ENCODE peak calls at places on chromosomes 13 and 19, in nine cellular contexts. One of them, this sample, is unnamed.

GRCh38 chr13:99865420-99865930 is 106.1 kb downstream of the ZIC5 start:
- DNase-seq in cardiac fibroblast: no peak
- DNase-seq in HTR-8/SVneo: no peak
- DNase-seq in activated CD4-positive, alpha-beta T cell treated with anti-CD3 and anti-CD28 coated beads for 48 hours: no peak
- DNase-seq in Peyer's patch: no peak
- DNase-seq in stimulated activated CD4-positive, alpha-beta T cell treated with anti-CD3 and anti-CD28 coated beads, TNF-alpha, amount 100 ng/mL, for 1 hour: no peak
- DNase-seq in RPMI8226: no peak
- DNase-seq in activated T-cell treated with anti-CD3 and anti-CD28 coated beads, Interleukin-2, amount 50 U/mL, for 4 hours: no peak
- DNase-seq in central memory CD4-positive, alpha-beta T cell: no peak
- DNase-seq in this sample: no peak

GRCh38 chr19:37654525-37654832 is 786 bp downstream of the ZFP30 start:
- DNase-seq in cardiac fibroblast: peak
- DNase-seq in HTR-8/SVneo: no peak
- DNase-seq in activated CD4-positive, alpha-beta T cell treated with anti-CD3 and anti-CD28 coated beads for 48 hours: no peak
- DNase-seq in Peyer's patch: no peak
- DNase-seq in stimulated activated CD4-positive, alpha-beta T cell treated with anti-CD3 and anti-CD28 coated beads, TNF-alpha, amount 100 ng/mL, for 1 hour: no peak
- DNase-seq in RPMI8226: no peak
- DNase-seq in activated T-cell treated with anti-CD3 and anti-CD28 coated beads, Interleukin-2, amount 50 U/mL, for 4 hours: no peak
- DNase-seq in central memory CD4-positive, alpha-beta T cell: no peak
- DNase-seq in this sample: no peak

GRCh38 chr13:36251528-36251927 is 37.2 kb upstream of the SOHLH2 start:
- DNase-seq in cardiac fibroblast: peak
- DNase-seq in HTR-8/SVneo: no peak
- DNase-seq in activated CD4-positive, alpha-beta T cell treated with anti-CD3 and anti-CD28 coated beads for 48 hours: no peak
- DNase-seq in Peyer's patch: no peak
- DNase-seq in stimulated activated CD4-positive, alpha-beta T cell treated with anti-CD3 and anti-CD28 coated beads, TNF-alpha, amount 100 ng/mL, for 1 hour: no peak
- DNase-seq in RPMI8226: no peak
- DNase-seq in activated T-cell treated with anti-CD3 and anti-CD28 coated beads, Interleukin-2, amount 50 U/mL, for 4 hours: no peak
- DNase-seq in central memory CD4-positive, alpha-beta T cell: no peak
- DNase-seq in this sample: no peak

GRCh38 chr13:20190481-20191310 is 2.0 kb downstream of the GJB2 start:
- DNase-seq in cardiac fibroblast: peak
- DNase-seq in HTR-8/SVneo: no peak
- DNase-seq in activated CD4-positive, alpha-beta T cell treated with anti-CD3 and anti-CD28 coated beads for 48 hours: no peak
- DNase-seq in Peyer's patch: no peak
- DNase-seq in stimulated activated CD4-positive, alpha-beta T cell treated with anti-CD3 and anti-CD28 coated beads, TNF-alpha, amount 100 ng/mL, for 1 hour: no peak
- DNase-seq in RPMI8226: no peak
- DNase-seq in activated T-cell treated with anti-CD3 and anti-CD28 coated beads, Interleukin-2, amount 50 U/mL, for 4 hours: no peak
- DNase-seq in central memory CD4-positive, alpha-beta T cell: no peak
- DNase-seq in this sample: no peak

GRCh38 chr13:46796515-46797467 is at the start of gene ESD:
- DNase-seq in cardiac fibroblast: peak
- DNase-seq in HTR-8/SVneo: peak
- DNase-seq in activated CD4-positive, alpha-beta T cell treated with anti-CD3 and anti-CD28 coated beads for 48 hours: peak
- DNase-seq in Peyer's patch: peak
- DNase-seq in stimulated activated CD4-positive, alpha-beta T cell treated with anti-CD3 and anti-CD28 coated beads, TNF-alpha, amount 100 ng/mL, for 1 hour: peak
- DNase-seq in RPMI8226: peak
- DNase-seq in activated T-cell treated with anti-CD3 and anti-CD28 coated beads, Interleukin-2, amount 50 U/mL, for 4 hours: peak
- DNase-seq in central memory CD4-positive, alpha-beta T cell: peak
- DNase-seq in this sample: peak

GRCh38 chr19:2573916-2574315 is 98.0 kb downstream of the GADD45B start:
- DNase-seq in cardiac fibroblast: no peak
- DNase-seq in HTR-8/SVneo: no peak
- DNase-seq in activated CD4-positive, alpha-beta T cell treated with anti-CD3 and anti-CD28 coated beads for 48 hours: no peak
- DNase-seq in Peyer's patch: no peak
- DNase-seq in stimulated activated CD4-positive, alpha-beta T cell treated with anti-CD3 and anti-CD28 coated beads, TNF-alpha, amount 100 ng/mL, for 1 hour: no peak
- DNase-seq in RPMI8226: no peak
- DNase-seq in activated T-cell treated with anti-CD3 and anti-CD28 coated beads, Interleukin-2, amount 50 U/mL, for 4 hours: no peak
- DNase-seq in central memory CD4-positive, alpha-beta T cell: no peak
- DNase-seq in this sample: no peak

GRCh38 chr13:67278230-67278629 is 48.1 kb upstream of the PCDH9 start:
- DNase-seq in cardiac fibroblast: peak
- DNase-seq in HTR-8/SVneo: no peak
- DNase-seq in activated CD4-positive, alpha-beta T cell treated with anti-CD3 and anti-CD28 coated beads for 48 hours: no peak
- DNase-seq in Peyer's patch: no peak
- DNase-seq in stimulated activated CD4-positive, alpha-beta T cell treated with anti-CD3 and anti-CD28 coated beads, TNF-alpha, amount 100 ng/mL, for 1 hour: no peak
- DNase-seq in RPMI8226: no peak
- DNase-seq in activated T-cell treated with anti-CD3 and anti-CD28 coated beads, Interleukin-2, amount 50 U/mL, for 4 hours: no peak
- DNase-seq in central memory CD4-positive, alpha-beta T cell: no peak
- DNase-seq in this sample: no peak

GRCh38 chr19:39818626-39819097 is 15.3 kb downstream of the DYRK1B start:
- DNase-seq in cardiac fibroblast: no peak
- DNase-seq in HTR-8/SVneo: no peak
- DNase-seq in activated CD4-positive, alpha-beta T cell treated with anti-CD3 and anti-CD28 coated beads for 48 hours: no peak
- DNase-seq in Peyer's patch: no peak
- DNase-seq in stimulated activated CD4-positive, alpha-beta T cell treated with anti-CD3 and anti-CD28 coated beads, TNF-alpha, amount 100 ng/mL, for 1 hour: no peak
- DNase-seq in RPMI8226: no peak
- DNase-seq in activated T-cell treated with anti-CD3 and anti-CD28 coated beads, Interleukin-2, amount 50 U/mL, for 4 hours: no peak
- DNase-seq in central memory CD4-positive, alpha-beta T cell: no peak
- DNase-seq in this sample: no peak

GRCh38 chr19:4088975-4089374 is 22.3 kb upstream of the ZBTB7A start:
- DNase-seq in cardiac fibroblast: no peak
- DNase-seq in HTR-8/SVneo: no peak
- DNase-seq in activated CD4-positive, alpha-beta T cell treated with anti-CD3 and anti-CD28 coated beads for 48 hours: peak
- DNase-seq in Peyer's patch: peak
- DNase-seq in stimulated activated CD4-positive, alpha-beta T cell treated with anti-CD3 and anti-CD28 coated beads, TNF-alpha, amount 100 ng/mL, for 1 hour: no peak
- DNase-seq in RPMI8226: no peak
- DNase-seq in activated T-cell treated with anti-CD3 and anti-CD28 coated beads, Interleukin-2, amount 50 U/mL, for 4 hours: no peak
- DNase-seq in central memory CD4-positive, alpha-beta T cell: peak
- DNase-seq in this sample: peak

GRCh38 chr13:34720618-34721017 is 221.5 kb upstream of the NBEA start:
- DNase-seq in cardiac fibroblast: no peak
- DNase-seq in HTR-8/SVneo: no peak
- DNase-seq in activated CD4-positive, alpha-beta T cell treated with anti-CD3 and anti-CD28 coated beads for 48 hours: no peak
- DNase-seq in Peyer's patch: no peak
- DNase-seq in stimulated activated CD4-positive, alpha-beta T cell treated with anti-CD3 and anti-CD28 coated beads, TNF-alpha, amount 100 ng/mL, for 1 hour: no peak
- DNase-seq in RPMI8226: no peak
- DNase-seq in activated T-cell treated with anti-CD3 and anti-CD28 coated beads, Interleukin-2, amount 50 U/mL, for 4 hours: no peak
- DNase-seq in central memory CD4-positive, alpha-beta T cell: no peak
- DNase-seq in this sample: no peak

GRCh38 chr13:40656358-40656757 is 10.1 kb downstream of the FOXO1 start:
- DNase-seq in cardiac fibroblast: no peak
- DNase-seq in HTR-8/SVneo: no peak
- DNase-seq in activated CD4-positive, alpha-beta T cell treated with anti-CD3 and anti-CD28 coated beads for 48 hours: no peak
- DNase-seq in Peyer's patch: no peak
- DNase-seq in stimulated activated CD4-positive, alpha-beta T cell treated with anti-CD3 and anti-CD28 coated beads, TNF-alpha, amount 100 ng/mL, for 1 hour: no peak
- DNase-seq in RPMI8226: no peak
- DNase-seq in activated T-cell treated with anti-CD3 and anti-CD28 coated beads, Interleukin-2, amount 50 U/mL, for 4 hours: no peak
- DNase-seq in central memory CD4-positive, alpha-beta T cell: no peak
- DNase-seq in this sample: no peak

GRCh38 chr19:1526979-1527649 is 3.2 kb downstream of the PLK5 start:
- DNase-seq in cardiac fibroblast: no peak
- DNase-seq in HTR-8/SVneo: no peak
- DNase-seq in activated CD4-positive, alpha-beta T cell treated with anti-CD3 and anti-CD28 coated beads for 48 hours: no peak
- DNase-seq in Peyer's patch: no peak
- DNase-seq in stimulated activated CD4-positive, alpha-beta T cell treated with anti-CD3 and anti-CD28 coated beads, TNF-alpha, amount 100 ng/mL, for 1 hour: no peak
- DNase-seq in RPMI8226: no peak
- DNase-seq in activated T-cell treated with anti-CD3 and anti-CD28 coated beads, Interleukin-2, amount 50 U/mL, for 4 hours: no peak
- DNase-seq in central memory CD4-positive, alpha-beta T cell: no peak
- DNase-seq in this sample: no peak

GRCh38 chr19:51123381-51124186 is 1.1 kb upstream of the SIGLEC9 start:
- DNase-seq in cardiac fibroblast: no peak
- DNase-seq in HTR-8/SVneo: no peak
- DNase-seq in activated CD4-positive, alpha-beta T cell treated with anti-CD3 and anti-CD28 coated beads for 48 hours: peak
- DNase-seq in Peyer's patch: peak
- DNase-seq in stimulated activated CD4-positive, alpha-beta T cell treated with anti-CD3 and anti-CD28 coated beads, TNF-alpha, amount 100 ng/mL, for 1 hour: no peak
- DNase-seq in RPMI8226: no peak
- DNase-seq in activated T-cell treated with anti-CD3 and anti-CD28 coated beads, Interleukin-2, amount 50 U/mL, for 4 hours: peak
- DNase-seq in central memory CD4-positive, alpha-beta T cell: peak
- DNase-seq in this sample: peak

GRCh38 chr13:33109319-33109718 is 93.1 kb downstream of the KL start:
- DNase-seq in cardiac fibroblast: peak
- DNase-seq in HTR-8/SVneo: no peak
- DNase-seq in activated CD4-positive, alpha-beta T cell treated with anti-CD3 and anti-CD28 coated beads for 48 hours: no peak
- DNase-seq in Peyer's patch: no peak
- DNase-seq in stimulated activated CD4-positive, alpha-beta T cell treated with anti-CD3 and anti-CD28 coated beads, TNF-alpha, amount 100 ng/mL, for 1 hour: no peak
- DNase-seq in RPMI8226: no peak
- DNase-seq in activated T-cell treated with anti-CD3 and anti-CD28 coated beads, Interleukin-2, amount 50 U/mL, for 4 hours: no peak
- DNase-seq in central memory CD4-positive, alpha-beta T cell: no peak
- DNase-seq in this sample: no peak

GRCh38 chr13:21034602-21035190 is 26.7 kb downstream of the LATS2 start:
- DNase-seq in cardiac fibroblast: peak
- DNase-seq in HTR-8/SVneo: no peak
- DNase-seq in activated CD4-positive, alpha-beta T cell treated with anti-CD3 and anti-CD28 coated beads for 48 hours: no peak
- DNase-seq in Peyer's patch: no peak
- DNase-seq in stimulated activated CD4-positive, alpha-beta T cell treated with anti-CD3 and anti-CD28 coated beads, TNF-alpha, amount 100 ng/mL, for 1 hour: no peak
- DNase-seq in RPMI8226: no peak
- DNase-seq in activated T-cell treated with anti-CD3 and anti-CD28 coated beads, Interleukin-2, amount 50 U/mL, for 4 hours: no peak
- DNase-seq in central memory CD4-positive, alpha-beta T cell: no peak
- DNase-seq in this sample: no peak

GRCh38 chr19:38173324-38174041 is 50.5 kb downstream of the DPF1 start:
- DNase-seq in cardiac fibroblast: no peak
- DNase-seq in HTR-8/SVneo: no peak
- DNase-seq in activated CD4-positive, alpha-beta T cell treated with anti-CD3 and anti-CD28 coated beads for 48 hours: no peak
- DNase-seq in Peyer's patch: no peak
- DNase-seq in stimulated activated CD4-positive, alpha-beta T cell treated with anti-CD3 and anti-CD28 coated beads, TNF-alpha, amount 100 ng/mL, for 1 hour: no peak
- DNase-seq in RPMI8226: no peak
- DNase-seq in activated T-cell treated with anti-CD3 and anti-CD28 coated beads, Interleukin-2, amount 50 U/mL, for 4 hours: no peak
- DNase-seq in central memory CD4-positive, alpha-beta T cell: no peak
- DNase-seq in this sample: no peak

GRCh38 chr13:22828081-22828480 is 352.7 kb upstream of the SGCG start:
- DNase-seq in cardiac fibroblast: no peak
- DNase-seq in HTR-8/SVneo: no peak
- DNase-seq in activated CD4-positive, alpha-beta T cell treated with anti-CD3 and anti-CD28 coated beads for 48 hours: no peak
- DNase-seq in Peyer's patch: no peak
- DNase-seq in stimulated activated CD4-positive, alpha-beta T cell treated with anti-CD3 and anti-CD28 coated beads, TNF-alpha, amount 100 ng/mL, for 1 hour: no peak
- DNase-seq in RPMI8226: no peak
- DNase-seq in activated T-cell treated with anti-CD3 and anti-CD28 coated beads, Interleukin-2, amount 50 U/mL, for 4 hours: no peak
- DNase-seq in central memory CD4-positive, alpha-beta T cell: no peak
- DNase-seq in this sample: no peak

GRCh38 chr19:50205681-50206138 is 2.3 kb downstream of the MYH14 start:
- DNase-seq in cardiac fibroblast: no peak
- DNase-seq in HTR-8/SVneo: no peak
- DNase-seq in activated CD4-positive, alpha-beta T cell treated with anti-CD3 and anti-CD28 coated beads for 48 hours: no peak
- DNase-seq in Peyer's patch: no peak
- DNase-seq in stimulated activated CD4-positive, alpha-beta T cell treated with anti-CD3 and anti-CD28 coated beads, TNF-alpha, amount 100 ng/mL, for 1 hour: no peak
- DNase-seq in RPMI8226: peak
- DNase-seq in activated T-cell treated with anti-CD3 and anti-CD28 coated beads, Interleukin-2, amount 50 U/mL, for 4 hours: no peak
- DNase-seq in central memory CD4-positive, alpha-beta T cell: no peak
- DNase-seq in this sample: no peak

GRCh38 chr13:113305208-113305607 is 8.2 kb downstream of the LAMP1 start:
- DNase-seq in cardiac fibroblast: peak
- DNase-seq in HTR-8/SVneo: no peak
- DNase-seq in activated CD4-positive, alpha-beta T cell treated with anti-CD3 and anti-CD28 coated beads for 48 hours: no peak
- DNase-seq in Peyer's patch: no peak
- DNase-seq in stimulated activated CD4-positive, alpha-beta T cell treated with anti-CD3 and anti-CD28 coated beads, TNF-alpha, amount 100 ng/mL, for 1 hour: no peak
- DNase-seq in RPMI8226: no peak
- DNase-seq in activated T-cell treated with anti-CD3 and anti-CD28 coated beads, Interleukin-2, amount 50 U/mL, for 4 hours: no peak
- DNase-seq in central memory CD4-positive, alpha-beta T cell: no peak
- DNase-seq in this sample: no peak

GRCh38 chr19:48466571-48467325 is 2.4 kb upstream of the CYTH2 start:
- DNase-seq in cardiac fibroblast: peak
- DNase-seq in HTR-8/SVneo: no peak
- DNase-seq in activated CD4-positive, alpha-beta T cell treated with anti-CD3 and anti-CD28 coated beads for 48 hours: no peak
- DNase-seq in Peyer's patch: no peak
- DNase-seq in stimulated activated CD4-positive, alpha-beta T cell treated with anti-CD3 and anti-CD28 coated beads, TNF-alpha, amount 100 ng/mL, for 1 hour: no peak
- DNase-seq in RPMI8226: no peak
- DNase-seq in activated T-cell treated with anti-CD3 and anti-CD28 coated beads, Interleukin-2, amount 50 U/mL, for 4 hours: no peak
- DNase-seq in central memory CD4-positive, alpha-beta T cell: no peak
- DNase-seq in this sample: no peak

GRCh38 chr19:6773323-6773931 is 919 bp downstream of the VAV1 start:
- DNase-seq in cardiac fibroblast: no peak
- DNase-seq in HTR-8/SVneo: no peak
- DNase-seq in activated CD4-positive, alpha-beta T cell treated with anti-CD3 and anti-CD28 coated beads for 48 hours: peak
- DNase-seq in Peyer's patch: peak
- DNase-seq in stimulated activated CD4-positive, alpha-beta T cell treated with anti-CD3 and anti-CD28 coated beads, TNF-alpha, amount 100 ng/mL, for 1 hour: no peak
- DNase-seq in RPMI8226: peak
- DNase-seq in activated T-cell treated with anti-CD3 and anti-CD28 coated beads, Interleukin-2, amount 50 U/mL, for 4 hours: peak
- DNase-seq in central memory CD4-positive, alpha-beta T cell: peak
- DNase-seq in this sample: peak

GRCh38 chr13:46655727-46656180 is 102.8 kb downstream of the LRCH1 start:
- DNase-seq in cardiac fibroblast: peak
- DNase-seq in HTR-8/SVneo: no peak
- DNase-seq in activated CD4-positive, alpha-beta T cell treated with anti-CD3 and anti-CD28 coated beads for 48 hours: no peak
- DNase-seq in Peyer's patch: no peak
- DNase-seq in stimulated activated CD4-positive, alpha-beta T cell treated with anti-CD3 and anti-CD28 coated beads, TNF-alpha, amount 100 ng/mL, for 1 hour: no peak
- DNase-seq in RPMI8226: no peak
- DNase-seq in activated T-cell treated with anti-CD3 and anti-CD28 coated beads, Interleukin-2, amount 50 U/mL, for 4 hours: no peak
- DNase-seq in central memory CD4-positive, alpha-beta T cell: no peak
- DNase-seq in this sample: no peak

GRCh38 chr13:97240789-97241734 is 18.9 kb downstream of the MBNL2 start:
- DNase-seq in cardiac fibroblast: no peak
- DNase-seq in HTR-8/SVneo: no peak
- DNase-seq in activated CD4-positive, alpha-beta T cell treated with anti-CD3 and anti-CD28 coated beads for 48 hours: no peak
- DNase-seq in Peyer's patch: no peak
- DNase-seq in stimulated activated CD4-positive, alpha-beta T cell treated with anti-CD3 and anti-CD28 coated beads, TNF-alpha, amount 100 ng/mL, for 1 hour: no peak
- DNase-seq in RPMI8226: no peak
- DNase-seq in activated T-cell treated with anti-CD3 and anti-CD28 coated beads, Interleukin-2, amount 50 U/mL, for 4 hours: no peak
- DNase-seq in central memory CD4-positive, alpha-beta T cell: no peak
- DNase-seq in this sample: no peak

GRCh38 chr19:17567940-17568339 is 12.5 kb downstream of the COLGALT1 start:
- DNase-seq in cardiac fibroblast: no peak
- DNase-seq in HTR-8/SVneo: no peak
- DNase-seq in activated CD4-positive, alpha-beta T cell treated with anti-CD3 and anti-CD28 coated beads for 48 hours: no peak
- DNase-seq in Peyer's patch: no peak
- DNase-seq in stimulated activated CD4-positive, alpha-beta T cell treated with anti-CD3 and anti-CD28 coated beads, TNF-alpha, amount 100 ng/mL, for 1 hour: no peak
- DNase-seq in RPMI8226: no peak
- DNase-seq in activated T-cell treated with anti-CD3 and anti-CD28 coated beads, Interleukin-2, amount 50 U/mL, for 4 hours: no peak
- DNase-seq in central memory CD4-positive, alpha-beta T cell: no peak
- DNase-seq in this sample: no peak

This sample was measured in activated CD4-positive, alpha-beta memory T cell treated with anti-CD3 and anti-CD28 coated beads for 36 hours.